ENCODE peak calls at places on chromosomes 1 and 21, in eight cellular contexts. N, D, I, P, J, E, Z and C are unnamed samples.

GRCh38 chr1:42767510-42767924 is 468 bp downstream of the C1orf50 start:
- DNase-seq in N (no peak), D (no peak), I (no peak), P (no peak), J (peak), E (no peak), Z (no peak), C (no peak)

GRCh38 chr1:119712342-119713038 is 756 bp downstream of the PHGDH start:
- DNase-seq in N (peak), D (peak), I (peak), P (peak), J (peak), E (peak), Z (peak), C (no peak)

GRCh38 chr21:46168238-46168637 is 12.9 kb upstream of the FTCD start:
- DNase-seq in N (peak), D (no peak), I (no peak), P (no peak), J (no peak), E (no peak), Z (no peak), C (no peak)

GRCh38 chr1:10753279-10753678 is 43.2 kb downstream of the CASZ1 start:
- DNase-seq in N (no peak), D (no peak), I (no peak), P (no peak), J (no peak), E (no peak), Z (no peak), C (no peak)

GRCh38 chr21:32103361-32103760 is 175.5 kb downstream of the MIS18A start:
- DNase-seq in N (no peak), D (no peak), I (no peak), P (no peak), J (no peak), E (no peak), Z (no peak), C (no peak)

GRCh38 chr1:228099331-228099732 is 3.8 kb downstream of the C1orf35 start:
- DNase-seq in N (no peak), D (no peak), I (no peak), P (no peak), J (no peak), E (no peak), Z (peak), C (no peak)

GRCh38 chr1:77824083-77824482 is 44.6 kb downstream of the MIGA1 start:
- DNase-seq in N (no peak), D (no peak), I (peak), P (no peak), J (no peak), E (peak), Z (no peak), C (no peak)

GRCh38 chr21:27173052-27173451 is 206.2 kb upstream of the ADAMTS5 start:
- DNase-seq in N (no peak), D (no peak), I (no peak), P (no peak), J (no peak), E (peak), Z (no peak), C (no peak)

GRCh38 chr21:35204850-35205564 is 155.9 kb upstream of the RUNX1 start:
- DNase-seq in N (peak), D (no peak), I (no peak), P (no peak), J (peak), E (peak), Z (peak), C (no peak)

GRCh38 chr1:53197301-53198205 is 929 bp downstream of the CPT2 start:
- DNase-seq in N (no peak), D (no peak), I (peak), P (no peak), J (no peak), E (peak), Z (peak), C (no peak)

GRCh38 chr1:169896013-169896412 is 2.3 kb upstream of the SCYL3 start:
- DNase-seq in N (no peak), D (no peak), I (peak), P (no peak), J (no peak), E (no peak), Z (peak), C (no peak)

GRCh38 chr1:183817576-183818288 is 12.8 kb downstream of the RGL1 start:
- DNase-seq in N (no peak), D (no peak), I (no peak), P (no peak), J (no peak), E (peak), Z (no peak), C (no peak)

GRCh38 chr1:15678578-15678977 is 5.5 kb upstream of the PLEKHM2 start:
- DNase-seq in N (no peak), D (no peak), I (peak), P (no peak), J (no peak), E (peak), Z (no peak), C (peak)

GRCh38 chr21:34833465-34833864 is 164.7 kb downstream of the CLIC6 start:
- DNase-seq in N (no peak), D (no peak), I (no peak), P (no peak), J (no peak), E (no peak), Z (no peak), C (no peak)

GRCh38 chr21:43899307-43900077 is 34.5 kb downstream of the AGPAT3 start:
- DNase-seq in N (no peak), D (no peak), I (no peak), P (no peak), J (no peak), E (no peak), Z (no peak), C (no peak)

GRCh38 chr1:183330335-183330734 is 87.8 kb downstream of the NMNAT2 start:
- DNase-seq in N (no peak), D (no peak), I (no peak), P (peak), J (no peak), E (no peak), Z (no peak), C (no peak)

GRCh38 chr1:201754353-201754752 is 74.6 kb upstream of the IPO9 start:
- DNase-seq in N (no peak), D (peak), I (no peak), P (no peak), J (no peak), E (no peak), Z (no peak), C (no peak)

GRCh38 chr1:32500387-32501209 is 35.7 kb downstream of the ZBTB8B start:
- DNase-seq in N (peak), D (peak), I (peak), P (peak), J (peak), E (peak), Z (peak), C (no peak)

GRCh38 chr1:38973659-38974437 is 17.2 kb upstream of the AKIRIN1 start:
- DNase-seq in N (no peak), D (peak), I (no peak), P (no peak), J (no peak), E (no peak), Z (no peak), C (no peak)

GRCh38 chr21:27359141-27359540 is 392.3 kb upstream of the ADAMTS5 start:
- DNase-seq in N (no peak), D (no peak), I (no peak), P (no peak), J (no peak), E (peak), Z (no peak), C (no peak)

GRCh38 chr1:33903210-33903589 is 39.3 kb downstream of the HMGB4 start:
- DNase-seq in N (no peak), D (peak), I (peak), P (no peak), J (no peak), E (peak), Z (no peak), C (peak)

GRCh38 chr1:155173478-155174333 is at the start of gene TRIM46:
- DNase-seq in N (peak), D (peak), I (peak), P (peak), J (peak), E (peak), Z (peak), C (no peak)

GRCh38 chr1:235415008-235415904 is 48.0 kb downstream of the TBCE start:
- DNase-seq in N (peak), D (peak), I (peak), P (peak), J (peak), E (peak), Z (peak), C (peak)

GRCh38 chr1:175443332-175443731 is 250.8 kb upstream of the KIAA0040 start:
- DNase-seq in N (no peak), D (no peak), I (no peak), P (no peak), J (no peak), E (no peak), Z (no peak), C (no peak)

GRCh38 chr1:93980320-93980744 is 71.1 kb upstream of the GCLM start:
- DNase-seq in N (no peak), D (peak), I (no peak), P (peak), J (peak), E (peak), Z (peak), C (no peak)

GRCh38 chr1:39666772-39667171 is 5.1 kb downstream of the NT5C1A start:
- DNase-seq in N (no peak), D (no peak), I (no peak), P (no peak), J (no peak), E (no peak), Z (no peak), C (peak)

GRCh38 chr1:19623523-19623922 is 20.6 kb upstream of the NBL1 start:
- DNase-seq in N (no peak), D (no peak), I (peak), P (no peak), J (no peak), E (no peak), Z (no peak), C (no peak)

GRCh38 chr1:162977944-162978568 is 91.1 kb upstream of the RGS4 start:
- DNase-seq in N (no peak), D (peak), I (no peak), P (no peak), J (no peak), E (peak), Z (no peak), C (no peak)

GRCh38 chr1:171467626-171468025 is 17.7 kb upstream of the PRRC2C start:
- DNase-seq in N (no peak), D (no peak), I (peak), P (no peak), J (no peak), E (no peak), Z (no peak), C (no peak)

GRCh38 chr1:113976609-113977278 is 2.5 kb upstream of the OLFML3 start:
- DNase-seq in N (no peak), D (peak), I (peak), P (no peak), J (no peak), E (peak), Z (peak), C (no peak)

GRCh38 chr21:45607021-45607921 is 36.3 kb upstream of the PCBP3 start:
- DNase-seq in N (no peak), D (no peak), I (peak), P (no peak), J (no peak), E (no peak), Z (no peak), C (no peak)

GRCh38 chr1:198741744-198742143 is 102.9 kb downstream of the PTPRC start:
- DNase-seq in N (no peak), D (no peak), I (no peak), P (no peak), J (no peak), E (peak), Z (no peak), C (no peak)

GRCh38 chr1:111497592-111497991 is 5.8 kb downstream of the ADORA3 start:
- DNase-seq in N (no peak), D (no peak), I (no peak), P (no peak), J (no peak), E (no peak), Z (no peak), C (no peak)

GRCh38 chr1:161019767-161020572 is 982 bp downstream of the F11R start:
- DNase-seq in N (no peak), D (no peak), I (peak), P (peak), J (no peak), E (no peak), Z (peak), C (no peak)